ENCODE peak calls at places on chromosomes 13 and 19, in six cellular contexts. P is nephron progenitor cell; F is AG09309; T is Kasumi-1; E is LoVo; I is activated CD4-positive, alpha-beta T cell treated with anti-CD3 and anti-CD28 coated beads for 1 hour. G is an unnamed sample.

GRCh38 chr13:113157929-113158747 is at the start of gene PROZ:
- DNase-seq in P (no peak), F (no peak), T (no peak), E (no peak), I (no peak), G (peak; percentile 67)

GRCh38 chr13:106104281-106104901 is 431.1 kb downstream of the EFNB2 start:
- DNase-seq in P (no peak), F (peak; percentile 90), T (no peak), E (peak; percentile 90), I (no peak), G (no peak)

GRCh38 chr19:17555929-17556813 is 722 bp downstream of the COLGALT1 start:
- DNase-seq in P (peak; percentile 40), F (no peak), T (peak; percentile 68), E (peak; percentile 53), I (no peak), G (no peak)

GRCh38 chr19:43638214-43638990 is 1.2 kb downstream of the CADM4 start:
- DNase-seq in P (no peak), F (no peak), T (no peak), E (no peak), I (no peak), G (no peak)

GRCh38 chr13:76936736-76937135 is 11.6 kb upstream of the ACOD1 start:
- DNase-seq in P (no peak), F (no peak), T (no peak), E (no peak), I (no peak), G (no peak)

GRCh38 chr13:108120332-108120731 is 95.0 kb downstream of the LIG4 start:
- DNase-seq in P (no peak), F (no peak), T (no peak), E (no peak), I (no peak), G (no peak)

GRCh38 chr13:33842207-33842606 is 24.3 kb downstream of the RFC3 start:
- DNase-seq in P (no peak), F (no peak), T (no peak), E (no peak), I (no peak), G (no peak)

GRCh38 chr13:52070929-52071523 is 46.5 kb downstream of the UTP14C start:
- DNase-seq in P (no peak), F (peak; percentile 11), T (no peak), E (no peak), I (no peak), G (peak; percentile 54)

GRCh38 chr19:10431254-10431942 is 11.1 kb downstream of the PDE4A start:
- DNase-seq in P (no peak), F (no peak), T (no peak), E (no peak), I (no peak), G (no peak)

GRCh38 chr19:19040417-19040816 is 7.0 kb downstream of the ARMC6 start:
- DNase-seq in P (no peak), F (peak; percentile 84), T (no peak), E (no peak), I (no peak), G (peak; percentile 76)

GRCh38 chr19:37468961-37469777 is at the start of gene ZNF570:
- DNase-seq in P (peak; percentile 83), F (peak; percentile 51), T (peak; percentile 81), E (no peak), I (peak; percentile 84), G (peak; percentile 72)

G was measured in HepG2.